ENCODE peak calls at places on chromosomes 11 and 22, in seven cellular contexts. E is left ventricle myocardium inferior, C is memory B cell, G is IMR-90, Z is lower leg skin, P is activated T-cell treated with anti-CD3 and anti-CD28 coated beads for 1 hour, A is HS-27A. O is an unnamed sample.

GRCh38 chr11:130465259-130465658 is 16.8 kb downstream of the ADAMTS15 start:
- DNase-seq in E (no peak), C (no peak), G (peak), Z (no peak), P (no peak), A (no peak), O (peak)

GRCh38 chr11:46388619-46389449 is 2.7 kb downstream of the CHRM4 start:
- DNase-seq in E (no peak), C (no peak), G (no peak), Z (no peak), P (no peak), A (no peak), O (no peak)

GRCh38 chr11:128346808-128347207 is 240.6 kb downstream of the ETS1 start:
- DNase-seq in E (no peak), C (no peak), G (peak), Z (no peak), P (no peak), A (no peak), O (peak)

GRCh38 chr22:49554741-49555140 is 272.9 kb downstream of the BRD1 start:
- DNase-seq in E (no peak), C (no peak), G (no peak), Z (peak), P (no peak), A (no peak), O (no peak)

GRCh38 chr22:47199261-47199948 is 437.0 kb downstream of the TBC1D22A start:
- DNase-seq in E (no peak), C (no peak), G (no peak), Z (peak), P (no peak), A (no peak), O (no peak)

GRCh38 chr11:27563201-27563600 is 56.6 kb upstream of the LIN7C start:
- DNase-seq in E (no peak), C (no peak), G (peak), Z (no peak), P (no peak), A (peak), O (peak)

GRCh38 chr22:25929479-25929878 is 187.5 kb downstream of the MYO18B start:
- DNase-seq in E (no peak), C (no peak), G (no peak), Z (peak), P (no peak), A (no peak), O (no peak)

GRCh38 chr11:57163160-57163868 is 18.4 kb upstream of the LRRC55 start:
- DNase-seq in E (no peak), C (no peak), G (no peak), Z (no peak), P (no peak), A (no peak), O (peak)

GRCh38 chr22:46336119-46337078 is 885 bp downstream of the TRMU start:
- DNase-seq in E (peak), C (no peak), G (peak), Z (no peak), P (no peak), A (no peak), O (peak)

GRCh38 chr11:9263840-9264380 is 1.2 kb downstream of the DENND5A start:
- DNase-seq in E (no peak), C (peak), G (peak), Z (no peak), P (no peak), A (no peak), O (no peak)

GRCh38 chr11:132942611-132943324 is 589.5 kb downstream of the OPCML start:
- DNase-seq in E (no peak), C (no peak), G (no peak), Z (no peak), P (no peak), A (no peak), O (no peak)

GRCh38 chr11:110710520-110711381 is 1.5 kb downstream of the ARHGAP20 start:
- DNase-seq in E (peak), C (peak), G (peak), Z (peak), P (no peak), A (no peak), O (peak)

GRCh38 chr11:78338138-78338537 is 79.5 kb downstream of the GAB2 start:
- DNase-seq in E (no peak), C (no peak), G (no peak), Z (no peak), P (no peak), A (no peak), O (no peak)

GRCh38 chr22:48955351-48956311 is 872.0 kb downstream of the BRD1 start:
- DNase-seq in E (no peak), C (no peak), G (no peak), Z (peak), P (no peak), A (no peak), O (no peak)

GRCh38 chr11:13260963-13261599 is 16.5 kb upstream of the BMAL1 start:
- DNase-seq in E (peak), C (no peak), G (peak), Z (no peak), P (no peak), A (no peak), O (peak)

GRCh38 chr11:6618117-6619020 is 853 bp downstream of the TPP1 start:
- DNase-seq in E (no peak), C (peak), G (peak), Z (no peak), P (peak), A (no peak), O (peak)

GRCh38 chr22:36901411-36902142 is 11.9 kb upstream of the CSF2RB start:
- DNase-seq in E (no peak), C (no peak), G (no peak), Z (no peak), P (no peak), A (no peak), O (no peak)

GRCh38 chr11:10844816-10845215 is 13.0 kb downstream of the ZBED5 start:
- DNase-seq in E (no peak), C (no peak), G (no peak), Z (no peak), P (no peak), A (no peak), O (no peak)

GRCh38 chr11:18151581-18151980 is 19.2 kb downstream of the MRGPRX3 start:
- DNase-seq in E (no peak), C (no peak), G (no peak), Z (no peak), P (no peak), A (no peak), O (no peak)

GRCh38 chr11:827146-827860 is 416 bp upstream of the CRACR2B start:
- DNase-seq in E (no peak), C (no peak), G (no peak), Z (no peak), P (no peak), A (no peak), O (no peak)

GRCh38 chr11:122293298-122294023 is 177.4 kb upstream of the BLID start:
- DNase-seq in E (no peak), C (no peak), G (peak), Z (no peak), P (no peak), A (no peak), O (peak)

GRCh38 chr22:35361001-35361551 is 19.8 kb upstream of the HMOX1 start:
- DNase-seq in E (no peak), C (no peak), G (no peak), Z (no peak), P (no peak), A (no peak), O (no peak)